ENCODE peak calls at places on chromosomes 13 and 19, in eight cellular contexts. I, V, X, S, D, C, M and J are unnamed samples.

GRCh38 chr13:37889102-37889501 is 19.5 kb upstream of the TRPC4 start:
- DNase-seq in M (no peak), D (no peak), X (no peak), V (no peak), S (no peak), I (no peak), C (no peak), J (peak; percentile 4)

GRCh38 chr13:39527301-39527700 is 75.7 kb downstream of the LHFPL6 start:
- DNase-seq in C (no peak), D (no peak), S (no peak), M (no peak), V (no peak), X (no peak), I (no peak), J (no peak)

GRCh38 chr19:15072930-15073647 is 8.9 kb upstream of the OR1I1 start:
- DNase-seq in X (peak; percentile 54), M (no peak), I (no peak), C (no peak), S (peak; percentile 7), V (no peak), D (no peak), J (no peak)

GRCh38 chr19:38617283-38617763 is 430 bp downstream of the MAP4K1 start:
- DNase-seq in V (peak; percentile 30), D (no peak), I (no peak), X (no peak), M (no peak), C (no peak), S (no peak), J (no peak)

GRCh38 chr19:54281008-54281728 is at the start of gene LILRB2:
- DNase-seq in D (peak; percentile 89), V (no peak), S (no peak), C (no peak), I (no peak), X (no peak), M (no peak), J (no peak)

GRCh38 chr13:99353836-99354235 is 46.6 kb upstream of the GPR183 start:
- DNase-seq in X (no peak), S (no peak), I (no peak), M (no peak), D (no peak), V (no peak), C (no peak), J (no peak)

GRCh38 chr13:85995788-85996418 is 196.7 kb upstream of the SLITRK6 start:
- DNase-seq in D (no peak), V (no peak), I (peak; percentile 64), M (no peak), X (no peak), C (no peak), S (no peak), J (no peak)

GRCh38 chr13:50589139-50589538 is 254.4 kb downstream of the DLEU7 start:
- DNase-seq in M (no peak), I (no peak), X (no peak), S (no peak), C (peak; percentile 36), D (peak; percentile 77), V (no peak), J (peak; percentile 76)

GRCh38 chr13:94988654-94989053 is 276.3 kb upstream of the SOX21 start:
- DNase-seq in M (no peak), S (no peak), D (no peak), V (no peak), I (no peak), C (no peak), X (no peak), J (peak; percentile 18)

GRCh38 chr19:53912653-53913052 is 3.6 kb downstream of the CACNG7 start:
- DNase-seq in M (no peak), C (no peak), S (peak; percentile 47), X (no peak), I (no peak), D (no peak), V (peak; percentile 11), J (no peak)

GRCh38 chr13:62418872-62419271 is 1003.2 kb upstream of the PCDH20 start:
- DNase-seq in V (no peak), D (no peak), C (peak; percentile 34), I (no peak), X (no peak), S (no peak), M (no peak), J (peak; percentile 82)

GRCh38 chr13:99473515-99473914 is 27.8 kb upstream of the TM9SF2 start:
- DNase-seq in V (no peak), D (no peak), C (no peak), S (no peak), X (no peak), M (no peak), I (no peak), J (no peak)

GRCh38 chr19:5801796-5802616 is 2.9 kb upstream of the NRTN start:
- DNase-seq in C (no peak), V (peak; percentile 52), I (no peak), D (peak; percentile 20), S (no peak), X (no peak), M (no peak), J (no peak)

GRCh38 chr19:13023666-13024065 is 28.4 kb downstream of the NFIX start:
- DNase-seq in I (no peak), S (no peak), X (no peak), D (no peak), M (no peak), C (no peak), V (no peak), J (no peak)

GRCh38 chr13:114067886-114068722 is 64.3 kb downstream of the RASA3 start:
- DNase-seq in D (peak; percentile 51), M (no peak), S (no peak), X (no peak), V (peak; percentile 60), C (no peak), I (no peak), J (no peak)

GRCh38 chr19:9819590-9819898 is 665 bp upstream of the FBXL12 start:
- DNase-seq in C (no peak), S (no peak), X (no peak), I (peak; percentile 98), D (no peak), V (no peak), M (no peak), J (no peak)

GRCh38 chr13:42926555-42926954 is 65.5 kb downstream of the EPSTI1 start:
- DNase-seq in M (no peak), V (no peak), C (no peak), X (no peak), I (no peak), S (no peak), D (no peak), J (peak; percentile 1)

GRCh38 chr13:50425772-50426171 is 410.5 kb downstream of the KCNRG start:
- DNase-seq in M (no peak), D (peak; percentile 82), V (no peak), C (no peak), I (no peak), S (no peak), X (no peak), J (no peak)

GRCh38 chr13:113357529-113357928 is 6.4 kb downstream of the GRTP1 start:
- DNase-seq in X (no peak), C (peak; percentile 11), V (no peak), S (no peak), M (no peak), D (no peak), I (no peak), J (no peak)

GRCh38 chr19:47324502-47324901 is 7.5 kb upstream of the C5AR2 start:
- DNase-seq in C (no peak), I (no peak), D (peak; percentile 84), M (no peak), X (no peak), V (no peak), S (no peak), J (no peak)

GRCh38 chr13:34162545-34162936 is 344.6 kb downstream of the RFC3 start:
- DNase-seq in D (no peak), V (no peak), I (no peak), C (no peak), S (no peak), M (no peak), X (no peak), J (no peak)

GRCh38 chr13:36096411-36097184 is 34.6 kb downstream of the DCLK1 start:
- DNase-seq in I (no peak), S (no peak), M (no peak), X (no peak), C (no peak), V (no peak), D (no peak), J (peak; percentile 52)

GRCh38 chr19:44930088-44930487 is 11.9 kb upstream of the APOC4 start:
- DNase-seq in S (no peak), D (no peak), X (no peak), I (no peak), V (no peak), M (peak; percentile 73), C (no peak), J (no peak)

GRCh38 chr13:99758465-99759162 is 213.0 kb downstream of the ZIC5 start:
- DNase-seq in C (no peak), D (no peak), I (no peak), M (no peak), V (no peak), X (no peak), S (no peak), J (no peak)